ENCODE peak calls at places on chromosomes 13 and 19, in six cellular contexts. B is sigmoid colon, S is ovary, O is HepG2, R is H1, G is suprapubic skin. A is an unnamed sample.

GRCh38 chr19:38387550-38388309 is at the start of gene GGN:
- DNase-seq in B (peak), S (peak), O (peak), R (peak), G (peak), A (peak)

GRCh38 chr13:28573595-28574373 is 78.9 kb upstream of the FLT1 start:
- DNase-seq in B (no peak), S (no peak), O (no peak), R (no peak), G (no peak), A (no peak)

GRCh38 chr13:33931397-33931987 is 113.5 kb downstream of the RFC3 start:
- DNase-seq in B (no peak), S (no peak), O (peak), R (no peak), G (no peak), A (no peak)

GRCh38 chr19:14318873-14319272 is 62.4 kb upstream of the ADGRE5 start:
- DNase-seq in B (no peak), S (no peak), O (no peak), R (peak), G (no peak), A (no peak)

GRCh38 chr13:102260256-102260655 is 141.6 kb downstream of the FGF14 start:
- DNase-seq in B (no peak), S (no peak), O (no peak), R (no peak), G (no peak), A (no peak)

GRCh38 chr19:23762884-23763711 is 4.4 kb upstream of the ZNF681 start:
- DNase-seq in B (peak), S (peak), O (no peak), R (peak), G (peak), A (peak)

GRCh38 chr19:11088508-11089253 is 582 bp upstream of the LDLR start:
- DNase-seq in B (peak), S (peak), O (peak), R (no peak), G (no peak), A (no peak)

GRCh38 chr13:39779337-39780270 is 124.1 kb downstream of the COG6 start:
- DNase-seq in B (no peak), S (no peak), O (no peak), R (no peak), G (no peak), A (no peak)

DNA sequence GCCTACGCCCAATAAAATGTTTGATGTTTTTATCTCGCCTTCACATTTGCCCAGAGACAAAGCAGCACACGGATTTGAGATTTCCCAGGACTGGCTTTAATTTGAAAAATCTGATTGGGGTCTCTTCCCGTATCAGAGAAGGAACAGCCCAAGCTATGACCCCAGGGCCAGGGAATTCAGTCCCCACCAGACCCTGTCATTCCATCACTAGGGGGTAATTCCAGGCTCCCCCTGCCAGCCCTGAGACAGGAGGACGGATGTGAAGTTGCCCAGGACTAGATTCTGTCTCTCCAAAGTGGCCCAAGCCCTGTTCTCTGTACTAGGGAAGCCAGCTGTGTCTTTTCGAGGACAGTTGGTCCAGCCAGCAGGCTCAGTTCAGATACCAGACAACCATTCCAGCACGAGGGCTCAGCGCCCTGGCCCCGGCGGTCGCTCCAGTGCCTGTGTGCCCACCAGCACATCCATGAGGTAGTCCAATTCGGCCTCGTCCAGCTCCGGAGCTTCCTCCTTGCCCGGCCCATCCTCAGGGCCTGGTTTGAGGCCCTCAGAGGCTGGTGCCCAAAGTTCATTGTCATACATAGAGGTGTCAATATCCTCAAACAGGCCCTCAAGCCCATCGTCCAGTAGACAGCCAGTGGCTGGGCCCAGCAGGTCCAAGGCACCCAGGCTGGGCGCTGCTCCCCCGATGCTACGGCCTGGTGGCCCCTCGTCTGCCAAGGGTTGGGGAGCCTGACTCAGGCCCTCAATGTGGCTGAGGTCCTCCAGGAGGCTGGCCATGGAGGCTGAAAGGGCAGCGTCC is 3.2 kb downstream of the SERTAD1 start:
- DNase-seq in B (no peak), S (no peak), O (no peak), R (no peak), G (no peak), A (no peak)
- H3K27ac ChIP-seq in B (peak), S (no peak), O (no peak), R (no peak), G (peak), A (peak)

GRCh38 chr13:79405831-79406596 is at the start of gene RBM26:
- DNase-seq in B (peak), S (peak), O (peak), R (peak), G (peak), A (peak)
- TF ChIP-seq POLR2A in B (peak), S (peak), O (peak), R (peak), G (peak), A (peak)

DNA sequence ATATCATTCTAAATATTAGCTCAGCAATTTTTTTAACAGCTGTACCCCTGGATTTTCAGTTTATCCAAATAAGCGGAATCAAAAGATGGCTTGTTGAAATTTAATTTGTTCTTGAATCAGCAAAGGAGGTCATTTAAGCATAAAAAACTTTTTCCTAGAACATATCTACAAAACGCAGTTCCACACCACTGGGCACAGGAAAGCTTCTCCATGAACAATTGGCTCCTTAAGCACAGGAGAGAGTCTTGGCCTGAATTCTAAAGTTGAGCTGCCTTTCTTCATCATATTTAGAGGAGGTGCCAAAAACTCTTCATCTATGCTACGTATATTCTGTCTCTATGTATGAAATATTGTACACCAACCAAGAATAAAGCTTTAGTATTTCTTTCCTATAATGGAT is 263.9 kb downstream of the SLITRK6 start:
- DNase-seq in B (no peak), S (no peak), O (no peak), R (no peak), G (no peak), A (no peak)
- TF ChIP-seq EP300 in B (no peak), S (no peak), O (no peak), R (no peak), G (no peak), A (no peak)

GRCh38 chr19:30556230-30556711 is 184.1 kb downstream of the ZNF536 start:
- DNase-seq in B (no peak), S (no peak), O (no peak), R (no peak), G (no peak), A (no peak)

GRCh38 chr19:30557927-30558557 is 185.9 kb downstream of the ZNF536 start:
- DNase-seq in B (no peak), S (no peak), O (no peak), R (no peak), G (no peak), A (no peak)

GRCh38 chr19:30557212-30557611 is 185.0 kb downstream of the ZNF536 start:
- DNase-seq in B (no peak), S (no peak), O (no peak), R (no peak), G (no peak), A (no peak)

GRCh38 chr19:30559446-30559845 is 187.3 kb downstream of the ZNF536 start:
- DNase-seq in B (no peak), S (no peak), O (no peak), R (no peak), G (no peak), A (no peak)

GRCh38 chr19:30558793-30559192 is 186.6 kb downstream of the ZNF536 start:
- DNase-seq in B (no peak), S (no peak), O (no peak), R (no peak), G (no peak), A (no peak)
- H3K27ac ChIP-seq in B (no peak), S (no peak), O (no peak), R (no peak), G (no peak), A (peak)

GRCh38 chr13:21672811-21673591 is 2.1 kb downstream of the FGF9 start:
- DNase-seq in B (no peak), S (no peak), O (no peak), R (no peak), G (no peak), A (no peak)

GRCh38 chr13:21668665-21669599 is 1.9 kb upstream of the FGF9 start:
- DNase-seq in B (peak), S (peak), O (no peak), R (peak), G (no peak), A (no peak)

GRCh38 chr13:21671793-21672680 is 1.2 kb downstream of the FGF9 start:
- DNase-seq in B (no peak), S (no peak), O (no peak), R (peak), G (no peak), A (no peak)

GRCh38 chr13:21670006-21670882 is 629 bp upstream of the FGF9 start:
- DNase-seq in B (peak), S (peak), O (no peak), R (no peak), G (no peak), A (peak)

DNA sequence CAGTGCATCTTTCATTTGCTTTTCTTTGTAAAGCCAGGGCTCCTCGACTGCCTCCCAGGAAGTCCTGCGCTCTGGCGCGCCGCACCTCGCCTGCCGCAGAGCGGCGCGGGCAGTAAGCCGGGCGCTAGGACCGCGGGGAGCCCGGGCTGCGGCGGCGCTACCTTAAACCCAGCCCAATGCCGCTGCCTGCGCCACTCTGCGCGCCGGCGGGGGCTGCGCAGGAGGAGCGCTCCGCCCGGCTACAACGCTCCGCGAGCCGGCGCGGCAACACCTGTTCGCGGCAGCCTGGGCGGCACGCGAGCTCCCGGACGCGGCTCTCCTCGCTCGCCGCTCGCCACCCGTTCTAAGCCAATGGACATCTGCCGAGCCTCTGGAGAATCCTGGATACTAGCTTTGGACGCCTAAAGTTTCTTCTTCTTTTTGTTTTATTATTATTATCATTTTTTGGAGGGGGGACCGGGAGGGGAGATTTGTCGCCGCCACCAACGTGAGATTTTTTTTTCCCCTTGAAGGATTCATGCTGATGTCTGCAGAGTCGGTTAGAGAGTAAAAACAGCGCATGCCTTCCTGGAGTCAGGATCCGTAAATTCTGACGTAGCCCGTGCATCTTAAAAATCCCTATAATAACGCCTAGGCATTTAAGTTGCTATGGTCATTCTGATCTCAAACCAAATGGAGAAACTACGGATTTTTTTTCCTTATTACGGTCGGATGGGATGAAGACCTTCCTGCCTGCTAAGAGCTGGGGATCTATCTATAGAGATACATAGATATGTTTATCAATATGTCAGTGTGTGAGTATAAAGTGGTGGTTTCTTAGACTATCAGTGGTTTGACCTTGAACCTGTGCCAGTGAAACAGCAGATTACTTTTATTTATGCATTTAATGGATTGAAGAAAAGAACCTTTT is at the start of gene FGF9:
- DNase-seq in B (peak), S (peak), O (peak), R (peak), G (no peak), A (no peak)
- TF ChIP-seq POLR2A in B (no peak), S (no peak), O (no peak), R (peak), G (no peak), A (no peak)